ENCODE peak calls at places on chromosomes 2 and 18, in four cellular contexts. D, R, B and V are unnamed samples.

GRCh38 chr2:187001248-187001647 is 152.3 kb upstream of the ZSWIM2 start:
- DNase-seq in B (no peak), D (no peak), R (no peak), V (no peak)

GRCh38 chr2:134782792-134783191 is 55.6 kb upstream of the ACMSD start:
- DNase-seq in B (no peak), D (peak), R (no peak), V (no peak)

GRCh38 chr18:63220903-63221302 is 98.7 kb downstream of the BCL2 start:
- DNase-seq in D (no peak), R (no peak), B (no peak), V (no peak)

GRCh38 chr18:7152485-7152884 is 34.9 kb upstream of the LAMA1 start:
- DNase-seq in R (no peak), D (no peak), B (no peak), V (no peak)

GRCh38 chr2:74553892-74554820 is at the start of the genes DOK1 and LOXL3:
- DNase-seq in R (peak), B (peak), D (peak), V (peak)

GRCh38 chr18:24544141-24544498 is 83.7 kb downstream of the HRH4 start:
- DNase-seq in R (no peak), B (no peak), D (peak), V (no peak)

GRCh38 chr2:20494246-20494645 is 47.4 kb downstream of the RHOB start:
- DNase-seq in B (no peak), D (no peak), R (no peak), V (no peak)

GRCh38 chr2:201257941-201258665 is 2.2 kb upstream of the CASP8 start:
- DNase-seq in D (peak), R (peak), B (peak), V (peak)

GRCh38 chr2:9752441-9753275 is 90.6 kb upstream of the TAF1B start:
- DNase-seq in D (peak), R (no peak), B (peak), V (peak)

GRCh38 chr18:72700961-72701710 is 157.0 kb upstream of the CBLN2 start:
- DNase-seq in D (peak), B (no peak), R (no peak), V (no peak)

GRCh38 chr18:43869451-43870008 is 592.2 kb upstream of the SYT4 start:
- DNase-seq in B (no peak), R (no peak), D (peak), V (no peak)

GRCh38 chr2:47309952-47310800 is 92.8 kb upstream of the MSH2 start:
- DNase-seq in R (no peak), D (peak), B (no peak), V (no peak)